ENCODE peak calls at places on chromosomes 16 and 17, in seven cellular contexts. R is neural progenitor cell, N is colonic mucosa, D is GM23248, L is fibroblast of lung, C is HCT116, T is H9. S is an unnamed sample. For H3K4me1, the result is how much of the 10 kb centered on the place peaks cover.

GRCh38 chr16:88012360-88012759 is 61.1 kb downstream of the BANP start:
- DNase-seq in T (no peak), D (no peak), R (no peak), N (no peak), L (no peak), C (no peak), S (peak)

GRCh38 chr17:57099165-57099564 is 14.1 kb downstream of the AKAP1 start:
- DNase-seq in R (no peak), L (no peak), D (no peak), T (no peak), N (no peak), C (no peak), S (no peak)

GRCh38 chr16:50025544-50025931 is 513 bp downstream of the CNEP1R1 start:
- DNase-seq in C (no peak), N (peak), D (peak), L (no peak), R (no peak), T (no peak), S (no peak)

GRCh38 chr17:63419949-63420867 is 25.9 kb downstream of the CYB561 start:
- DNase-seq in D (no peak), N (no peak), L (no peak), T (no peak), R (no peak), C (no peak), S (no peak)

GRCh38 chr17:58344791-58345157 is 7.2 kb downstream of the SUPT4H1 start:
- DNase-seq in D (no peak), N (no peak), L (no peak), R (no peak), C (no peak), T (no peak), S (peak)

GRCh38 chr17:74863420-74864296 is 4.0 kb upstream of the GRIN2C start:
- DNase-seq in D (no peak), T (no peak), C (no peak), N (no peak), L (no peak), R (no peak), S (no peak)

GRCh38 chr16:6081320-6081976 is 983.9 kb upstream of the EEF2KMT start:
- DNase-seq in T (peak), C (no peak), L (no peak), R (peak), D (peak), N (peak), S (peak)

GRCh38 chr16:24848065-24848464 is 2.3 kb downstream of the SLC5A11 start:
- DNase-seq in T (no peak), R (no peak), L (peak), N (no peak), D (peak), C (peak), S (no peak)

GRCh38 chr16:3468501-3468900 is 25.0 kb downstream of the NAA60 start:
- DNase-seq in L (no peak), N (no peak), T (peak), D (no peak), R (no peak), C (no peak), S (peak)

GRCh38 chr17:61463068-61463980 is 11.1 kb downstream of the TBX4 start:
- DNase-seq in R (no peak), T (peak), L (no peak), C (no peak), D (no peak), N (no peak), S (peak)

GRCh38 chr16:4298761-4299522 is 16.9 kb upstream of the GLIS2 start:
- DNase-seq in T (peak), C (peak), L (peak), N (peak), D (peak), R (peak), S (peak)

GRCh38 chr17:81386141-81386645 is 9.1 kb upstream of the BAHCC1 start:
- DNase-seq in T (peak), R (no peak), D (no peak), N (no peak), L (no peak), C (no peak), S (no peak)

GRCh38 chr17:81518785-81519283 is 6.2 kb upstream of the ACTG1 start:
- DNase-seq in C (no peak), R (peak), L (no peak), D (peak), T (no peak), N (peak), S (peak)

GRCh38 chr16:85392756-85393673 is 220.1 kb upstream of the GSE1 start:
- DNase-seq in R (no peak), L (no peak), T (no peak), D (no peak), N (peak), C (no peak), S (no peak)

GRCh38 chr16:66295761-66296546 is 70.5 kb upstream of the CDH5 start:
- DNase-seq in D (no peak), T (peak), C (no peak), L (no peak), N (no peak), R (no peak), S (peak)

GRCh38 chr17:68197091-68197996 is 50.5 kb upstream of the AMZ2 start:
- DNase-seq in D (no peak), L (no peak), R (peak), N (no peak), T (peak), C (no peak), S (peak)

GRCh38 chr16:21218135-21218534 is 6.8 kb upstream of the ZP2 start:
- DNase-seq in N (no peak), L (peak), C (no peak), T (no peak), D (no peak), R (no peak), S (no peak)

GRCh38 chr17:82874011-82874835 is 34.4 kb upstream of the ZNF750 start:
- DNase-seq in D (no peak), R (no peak), T (no peak), L (no peak), C (no peak), N (no peak), S (no peak)

GRCh38 chr17:66619196-66619595 is 215.7 kb upstream of the CACNG5 start:
- DNase-seq in R (no peak), L (no peak), C (no peak), N (no peak), D (no peak), T (no peak), S (no peak)

GRCh38 chr16:11052080-11052808 is 107.9 kb downstream of the CLEC16A start:
- DNase-seq in N (no peak), T (no peak), R (no peak), D (no peak), L (peak), C (no peak), S (no peak)

GRCh38 chr17:6544770-6545169 is 11.6 kb downstream of the PITPNM3 start:
- DNase-seq in D (no peak), C (no peak), L (no peak), R (peak), N (no peak), T (peak), S (peak)

GRCh38 chr17:12789976-12790805 is 893 bp downstream of the ARHGAP44 start:
- DNase-seq in L (no peak), D (no peak), T (peak), N (peak), C (no peak), R (peak), S (peak)

GRCh38 chr17:71019699-71020098 is 850.4 kb downstream of the KCNJ2 start:
- DNase-seq in R (no peak), D (no peak), T (no peak), C (no peak), L (no peak), N (no peak), S (no peak)

GRCh38 chr17:29148257-29148789 is 31.9 kb downstream of the MYO18A start:
- DNase-seq in N (no peak), D (no peak), C (no peak), L (no peak), R (peak), T (no peak), S (no peak)

GRCh38 chr16:27273670-27274522 is 5.3 kb upstream of the NSMCE1 start:
- DNase-seq in L (no peak), T (no peak), R (no peak), C (peak), D (peak), N (peak), S (peak)

GRCh38 chr17:8012996-8013640 is 10.7 kb downstream of the GUCY2D start:
- DNase-seq in N (no peak), D (no peak), C (no peak), L (no peak), T (no peak), R (no peak), S (no peak)

GRCh38 chr17:27471321-27472269 is 15.3 kb downstream of the KSR1 start:
- DNase-seq in N (no peak), C (peak), R (no peak), D (peak), T (no peak), L (no peak), S (no peak)

GRCh38 chr17:38444151-38444550 is 15.9 kb downstream of the ARHGAP23 start:
- DNase-seq in N (peak), D (peak), L (peak), T (peak), C (no peak), R (peak), S (peak)

GRCh38 chr16:28528463-28528867 is 10.3 kb downstream of the NUPR1 start:
- DNase-seq in N (no peak), C (no peak), L (no peak), R (no peak), D (no peak), T (no peak), S (no peak)

GRCh38 chr16:17125671-17126070 is 345.1 kb downstream of the XYLT1 start:
- DNase-seq in N (no peak), L (no peak), C (no peak), R (no peak), D (peak), T (no peak), S (no peak)

GRCh38 chr17:70256751-70257150 is 87.4 kb downstream of the KCNJ2 start:
- DNase-seq in R (no peak), C (no peak), N (no peak), L (no peak), T (no peak), D (no peak), S (no peak)

GRCh38 chr16:58243528-58244004 is 45.7 kb upstream of the CSNK2A2 start:
- DNase-seq in N (no peak), L (no peak), D (no peak), R (no peak), C (no peak), T (peak), S (peak)

GRCh38 chr17:82304826-82305726 is 12.3 kb downstream of the CD7 start:
- DNase-seq in C (no peak), D (no peak), L (no peak), N (no peak), R (no peak), T (no peak), S (no peak)

GRCh38 chr16:78648517-78648916 is 549.1 kb downstream of the WWOX start:
- DNase-seq in D (no peak), L (peak), T (no peak), R (no peak), N (no peak), C (no peak), S (no peak)

GRCh38 chr17:76716834-76717205 is 6.1 kb upstream of the MXRA7 start:
- DNase-seq in D (peak), C (no peak), L (peak), T (no peak), R (no peak), N (no peak), S (no peak)
- H3K27ac ChIP-seq in D (peak), C (no peak), L (peak), T (no peak), R (no peak), N (peak), S (no peak)

GRCh38 chr16:75066861-75067447 is 49.6 kb downstream of the LDHD start:
- DNase-seq in D (no peak), R (no peak), C (no peak), T (no peak), L (no peak), N (no peak), S (no peak)
- H3K9ac ChIP-seq in D (no peak), R (no peak), C (no peak), T (no peak), L (no peak), N (no peak), S (no peak)

GRCh38 chr16:9122342-9122741 is 30.9 kb downstream of the HAPSTR1 start:
- DNase-seq in L (no peak), C (no peak), N (no peak), T (no peak), D (no peak), R (no peak), S (no peak)

GRCh38 chr16:9124444-9124843 is 33.0 kb downstream of the HAPSTR1 start:
- DNase-seq in D (no peak), T (no peak), L (no peak), N (no peak), C (no peak), R (no peak), S (no peak)

GRCh38 chr16:9123871-9124270 is 32.4 kb downstream of the HAPSTR1 start:
- DNase-seq in T (no peak), R (no peak), D (no peak), C (peak), N (peak), L (no peak), S (no peak)

GRCh38 chr16:9123401-9123800 is 32.0 kb downstream of the HAPSTR1 start:
- DNase-seq in R (no peak), L (no peak), T (no peak), N (no peak), C (no peak), D (no peak), S (no peak)

GRCh38 chr16:9122969-9123368 is 31.5 kb downstream of the HAPSTR1 start:
- DNase-seq in N (no peak), R (no peak), T (no peak), L (no peak), C (no peak), D (no peak), S (no peak)
- H3K4me1 ChIP-seq in N (under half), R (under half), T (under half), L (under half), C (under half), D (under half), S (under half)

GRCh38 chr17:19248149-19248922 is 11.2 kb downstream of the EPN2 start:
- DNase-seq in D (no peak), C (no peak), R (no peak), L (no peak), N (no peak), T (no peak), S (no peak)

GRCh38 chr17:19250421-19251141 is 13.4 kb downstream of the EPN2 start:
- DNase-seq in D (peak), L (no peak), R (no peak), N (no peak), C (no peak), T (no peak), S (no peak)

GRCh38 chr17:19249681-19250080 is 12.5 kb downstream of the EPN2 start:
- DNase-seq in C (no peak), D (peak), L (peak), R (no peak), T (no peak), N (no peak), S (no peak)

GRCh38 chr17:19247423-19247822 is 10.3 kb downstream of the EPN2 start:
- DNase-seq in T (no peak), C (no peak), L (no peak), R (no peak), N (no peak), D (no peak), S (no peak)

GRCh38 chr17:19248923-19249574 is 11.9 kb downstream of the EPN2 start:
- DNase-seq in R (no peak), N (no peak), C (no peak), T (no peak), L (peak), D (peak), S (no peak)
- H3K27ac ChIP-seq in R (no peak), N (peak), C (no peak), T (no peak), L (peak), D (peak), S (no peak)

GRCh38 chr17:39617446-39618251 is 9.1 kb upstream of the PPP1R1B start:
- DNase-seq in L (peak), R (peak), C (no peak), D (peak), N (peak), T (no peak), S (peak)
- H3K9ac ChIP-seq in L (peak), R (no peak), C (peak), D (peak), N (peak), T (no peak), S (no peak)

GRCh38 chr17:48483471-48484131 is 47.2 kb downstream of the HOXB1 start:
- DNase-seq in T (no peak), R (no peak), C (peak), L (peak), N (no peak), D (peak), S (peak)
- H3K4me1 ChIP-seq in T (under half), R (under half), C (half or more), L (under half), N (under half), D (half or more), S (under half)

GRCh38 chr16:7377231-7377630 is 44.6 kb downstream of the RBFOX1 start:
- DNase-seq in C (no peak), R (no peak), L (no peak), T (no peak), N (no peak), D (no peak), S (no peak)
- H3K27ac ChIP-seq in C (no peak), R (no peak), L (no peak), T (no peak), N (no peak), D (no peak), S (no peak)

DNA sequence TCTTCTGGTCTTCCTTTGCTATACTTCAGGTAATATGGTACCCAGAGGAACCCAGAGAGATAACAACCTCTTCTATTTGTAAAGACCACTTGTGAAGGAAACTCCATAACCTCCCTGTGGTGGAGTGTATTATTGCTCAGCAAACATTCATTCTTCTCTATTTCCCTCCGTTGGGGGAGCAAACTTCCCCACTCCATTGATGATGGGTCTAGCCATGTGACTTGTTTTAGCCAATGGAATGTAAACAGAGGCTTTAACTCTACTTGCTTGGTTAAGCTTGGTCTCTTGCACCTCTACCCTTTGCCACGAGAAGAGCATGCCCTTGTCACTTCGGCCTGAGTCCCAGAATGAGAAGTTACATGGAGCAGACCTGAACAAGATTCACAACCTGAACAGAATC is 30.0 kb upstream of the SKAP1 start:
- DNase-seq in R (no peak), L (no peak), D (no peak), N (no peak), C (no peak), T (no peak), S (no peak)
- H3K9ac ChIP-seq in R (no peak), L (no peak), D (no peak), N (no peak), C (no peak), T (no peak), S (no peak)

GRCh38 chr17:77146882-77147281 is 6.1 kb downstream of the SEC14L1 start:
- DNase-seq in R (no peak), D (no peak), N (peak), C (no peak), T (peak), L (no peak), S (peak)

GRCh38 chr17:77143306-77143705 is 2.5 kb downstream of the SEC14L1 start:
- DNase-seq in D (no peak), R (no peak), L (no peak), T (no peak), C (no peak), N (no peak), S (no peak)

GRCh38 chr17:77145635-77146632 is 5.2 kb downstream of the SEC14L1 start:
- DNase-seq in D (peak), C (no peak), N (peak), R (no peak), L (peak), T (peak), S (peak)

GRCh38 chr17:77144227-77144626 is 3.5 kb downstream of the SEC14L1 start:
- DNase-seq in D (no peak), R (no peak), L (no peak), N (no peak), T (no peak), C (no peak), S (no peak)

DNA sequence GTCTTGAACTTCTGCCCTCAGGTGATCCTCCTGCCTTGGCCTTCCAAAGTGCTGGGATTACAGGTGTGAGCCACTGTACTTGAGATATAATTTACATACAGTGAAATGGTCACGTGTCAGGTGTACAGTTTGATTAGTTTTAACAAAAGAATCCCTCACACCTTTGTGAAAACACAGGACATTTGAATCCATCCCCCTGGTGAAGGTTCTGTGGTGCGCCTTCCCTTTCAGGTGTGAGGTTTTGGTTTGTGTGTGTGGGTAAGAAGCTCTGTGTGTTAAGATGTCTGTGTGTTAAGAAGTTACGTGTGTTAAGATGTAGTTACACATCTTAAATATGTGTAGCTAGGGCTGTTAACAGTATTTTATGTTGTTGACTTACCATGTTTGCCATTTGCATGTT is 4.4 kb downstream of the SEC14L1 start:
- DNase-seq in R (no peak), N (no peak), L (no peak), T (no peak), C (no peak), D (no peak), S (no peak)
- H3K4me1 ChIP-seq in R (under half), N (under half), L (under half), T (under half), C (under half), D (under half), S (under half)

S was measured in endodermal cell.